ENCODE peak calls at places on chromosomes 16 and 17, in eight cellular contexts. R is cardiac fibroblast, T is HCT116, U is HFF-Myc, G is HL-60, Y is spleen, C is astrocyte, Q is upper lobe of right lung. E is an unnamed sample.

GRCh38 chr16:19417640-19418039 is at the start of gene TMC5:
- DNase-seq in G (no peak), R (no peak), U (no peak), Y (no peak), C (no peak), Q (no peak), T (no peak), E (no peak)

GRCh38 chr17:66347661-66348604 is 45.5 kb downstream of the PRKCA start:
- DNase-seq in R (peak), U (no peak), Y (no peak), G (no peak), T (no peak), Q (no peak), C (no peak), E (no peak)

GRCh38 chr16:11329080-11329491 is 16.2 kb upstream of the RMI2 start:
- DNase-seq in R (peak), C (no peak), T (no peak), Y (no peak), U (no peak), G (no peak), Q (no peak), E (no peak)

GRCh38 chr17:17810374-17811248 is 26.2 kb downstream of the SREBF1 start:
- DNase-seq in Q (peak), U (no peak), Y (no peak), C (no peak), T (no peak), R (no peak), G (no peak), E (no peak)

GRCh38 chr16:16062023-16062932 is 112.9 kb downstream of the ABCC1 start:
- DNase-seq in G (peak), R (no peak), Q (no peak), C (no peak), Y (no peak), T (no peak), U (no peak), E (no peak)

GRCh38 chr16:19718624-19718965 is 524 bp downstream of the IQCK start:
- DNase-seq in Y (no peak), U (no peak), C (no peak), R (no peak), G (peak), T (no peak), Q (no peak), E (no peak)

GRCh38 chr16:2935418-2935817 is 23.7 kb downstream of the FLYWCH1 start:
- DNase-seq in G (no peak), R (no peak), U (no peak), C (no peak), Q (no peak), T (no peak), Y (no peak), E (no peak)

GRCh38 chr17:73686126-73686525 is 41.9 kb upstream of the SDK2 start:
- DNase-seq in T (no peak), R (no peak), Y (no peak), Q (no peak), G (no peak), C (no peak), U (no peak), E (no peak)

GRCh38 chr16:15856901-15857778 is at the start of gene MYH11:
- DNase-seq in Y (no peak), U (no peak), Q (no peak), G (no peak), C (no peak), R (peak), T (no peak), E (no peak)

GRCh38 chr17:10063730-10064221 is 134.6 kb downstream of the GAS7 start:
- DNase-seq in G (peak), Y (peak), Q (no peak), R (no peak), C (no peak), T (no peak), U (no peak), E (no peak)

GRCh38 chr17:36652716-36653115 is 51.3 kb downstream of the MRM1 start:
- DNase-seq in Y (no peak), G (no peak), C (no peak), R (peak), U (no peak), Q (no peak), T (no peak), E (no peak)

GRCh38 chr17:73827627-73828241 is 183.5 kb upstream of the SDK2 start:
- DNase-seq in U (no peak), G (no peak), Q (no peak), T (no peak), C (no peak), Y (peak), R (no peak), E (peak)

GRCh38 chr17:77435272-77436057 is 294.7 kb downstream of the SEC14L1 start:
- DNase-seq in G (no peak), Q (no peak), C (no peak), T (no peak), Y (no peak), R (no peak), U (no peak), E (no peak)

GRCh38 chr16:85735225-85735722 is 15.6 kb downstream of the C16orf74 start:
- DNase-seq in R (no peak), U (no peak), T (no peak), C (no peak), Q (no peak), Y (peak), G (no peak), E (no peak)

DNA sequence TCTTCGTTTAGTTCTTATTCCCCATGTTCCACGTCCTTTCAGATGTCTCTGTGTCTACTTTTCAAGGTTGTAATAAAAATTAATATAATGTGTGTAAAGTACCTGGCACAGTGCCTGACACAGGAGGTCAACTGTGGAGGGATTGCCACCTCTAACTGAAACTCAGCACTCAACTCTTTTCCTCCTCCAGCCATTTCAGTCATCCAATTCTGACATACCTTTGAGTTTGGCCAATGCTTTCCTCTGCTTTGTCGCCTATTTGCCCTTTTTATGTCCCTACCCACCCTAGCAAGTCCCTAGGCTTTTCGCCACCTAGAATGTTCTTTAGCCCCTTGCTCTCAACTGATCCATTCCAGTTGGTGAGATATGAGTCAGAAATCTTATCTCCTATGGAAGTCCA is 1.6 kb downstream of the UBE2Z start:
- DNase-seq in T (no peak), Y (no peak), C (peak), Q (no peak), G (no peak), U (no peak), R (no peak), E (no peak)
- H3K4me3 ChIP-seq in T (peak), Y (peak), C (peak), Q (peak), G (no peak), U (peak), R (peak), E (peak)

DNA sequence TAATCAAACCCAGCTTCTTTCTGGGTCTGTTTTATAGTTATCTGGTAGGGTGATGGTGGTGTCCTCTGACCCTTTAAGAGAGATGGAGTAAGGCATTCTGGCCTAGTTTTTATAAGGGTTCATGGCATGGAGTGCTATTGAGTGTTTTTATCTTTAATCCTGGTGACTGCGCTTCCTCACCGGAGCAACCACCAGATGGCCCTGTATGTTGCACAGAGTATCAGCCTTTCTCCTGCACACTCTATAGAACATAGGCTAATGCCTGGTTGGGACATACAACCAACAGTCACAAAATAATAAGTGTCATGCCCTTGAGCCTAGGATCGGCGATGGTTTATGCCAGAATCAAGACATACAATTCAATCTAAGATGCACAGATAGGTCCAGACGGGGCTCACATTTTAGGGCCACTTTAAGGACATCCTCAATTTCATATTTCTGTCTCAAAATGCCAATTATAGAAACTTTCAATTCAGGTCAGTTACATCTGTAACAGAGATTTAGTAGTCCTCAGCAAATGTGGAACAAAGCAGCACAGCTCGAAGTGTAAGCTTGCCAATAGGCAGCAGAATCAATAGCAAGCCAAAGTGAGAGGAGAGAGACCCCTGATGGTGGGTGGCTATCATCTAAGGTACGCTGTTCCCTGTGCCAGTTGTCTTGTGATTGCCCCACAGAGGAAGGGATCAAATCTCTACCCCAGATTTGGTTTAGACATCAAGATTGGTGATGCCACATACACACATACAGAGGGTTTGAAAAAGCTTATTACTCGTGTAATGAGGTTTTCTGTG is 37.2 kb upstream of the HOXB9 start:
- DNase-seq in G (no peak), Q (no peak), U (no peak), Y (no peak), C (no peak), T (no peak), R (no peak), E (no peak)
- TF ChIP-seq CTCF in G (no peak), Q (no peak), U (peak), Y (no peak), C (no peak), T (peak), R (no peak), E (peak)

DNA sequence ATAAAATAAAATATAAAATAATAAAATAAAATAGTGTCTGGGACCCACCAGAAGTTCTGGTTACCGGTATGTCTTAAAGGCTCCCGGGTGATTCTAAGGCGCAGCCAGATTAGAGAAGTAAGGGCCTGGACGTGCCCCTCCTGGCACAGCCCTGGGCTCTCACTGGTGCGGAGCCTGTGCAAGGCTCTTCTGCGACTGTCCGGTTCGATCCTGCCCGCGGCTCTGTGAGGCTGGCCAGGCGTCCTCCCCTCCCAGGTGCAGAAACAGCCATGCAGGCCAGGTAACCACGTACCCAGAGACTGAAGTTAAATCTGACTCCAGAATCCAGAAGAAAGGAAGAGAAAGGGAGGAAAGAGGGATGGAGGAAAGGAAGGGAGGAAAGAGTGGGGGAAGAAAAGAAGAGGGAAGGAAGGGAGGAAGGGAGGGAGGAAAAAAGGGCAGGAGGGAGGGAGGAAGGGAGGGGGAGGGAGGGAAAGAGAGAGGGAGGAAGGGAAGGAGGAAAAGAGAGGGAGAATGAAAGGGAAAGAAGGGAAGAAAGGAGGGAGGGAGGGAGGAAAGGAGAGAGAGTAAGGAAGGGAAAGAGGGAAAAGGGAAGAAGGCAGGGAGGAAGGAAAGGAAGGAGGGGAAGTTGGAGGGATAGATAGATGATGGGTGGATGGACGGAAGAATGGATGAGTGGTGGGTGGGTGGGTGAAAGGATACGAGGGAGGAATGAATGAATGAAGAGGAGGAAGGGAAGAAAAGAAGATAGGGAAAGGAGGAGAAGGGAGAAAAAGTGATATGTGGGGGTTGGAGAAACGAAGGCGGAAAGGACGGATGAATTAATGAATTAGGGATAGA is 42.3 kb downstream of the C16orf82 start:
- DNase-seq in T (no peak), Q (no peak), R (no peak), U (no peak), G (no peak), Y (no peak), C (no peak), E (no peak)
- H3K4me3 ChIP-seq in T (peak), Q (peak), R (peak), U (no peak), G (no peak), Y (no peak), C (no peak), E (no peak)

GRCh38 chr16:52005551-52005950 is 541.4 kb downstream of the TOX3 start:
- DNase-seq in Q (no peak), U (no peak), Y (no peak), R (no peak), C (no peak), G (no peak), T (no peak), E (no peak)
- TF ChIP-seq CTCF in Q (no peak), U (no peak), Y (no peak), R (no peak), C (no peak), G (no peak), T (no peak), E (no peak)